ENCODE peak calls at places on chromosomes 3 and 15, in six cellular contexts. N, O, P, K, L and D are unnamed samples.

GRCh38 chr3:170903123-170903522 is 5.3 kb downstream of the EIF5A2 start:
- DNase-seq in O (no peak), L (no peak), K (no peak), P (no peak), N (no peak), D (no peak)

GRCh38 chr15:72902245-72902928 is 118.8 kb upstream of the ADPGK start:
- DNase-seq in P (no peak), N (peak), O (no peak), L (peak), K (peak), D (no peak)

GRCh38 chr3:126300761-126301481 is 56.3 kb downstream of the KLF15 start:
- DNase-seq in O (no peak), N (no peak), L (peak), P (no peak), K (no peak), D (no peak)

GRCh38 chr3:100089802-100090668 is 24.3 kb downstream of the FILIP1L start:
- DNase-seq in N (peak), K (no peak), P (peak), L (peak), O (peak), D (no peak)

GRCh38 chr3:56860351-56860750 is 58.6 kb upstream of the ARHGEF3 start:
- DNase-seq in O (no peak), L (no peak), N (no peak), K (no peak), P (no peak), D (no peak)

GRCh38 chr15:85443593-85444328 is 63.4 kb downstream of the AKAP13 start:
- DNase-seq in N (peak), K (no peak), P (no peak), L (no peak), O (peak), D (peak)

GRCh38 chr3:178382388-178383061 is 153.7 kb upstream of the KCNMB2 start:
- DNase-seq in P (no peak), N (peak), L (no peak), K (no peak), O (no peak), D (no peak)

GRCh38 chr3:126671521-126671920 is 16.6 kb upstream of the TXNRD3 start:
- DNase-seq in O (no peak), L (no peak), N (no peak), K (no peak), P (no peak), D (no peak)

GRCh38 chr15:45906230-45906629 is 271.4 kb downstream of the SQOR start:
- DNase-seq in L (no peak), P (no peak), N (no peak), K (no peak), O (no peak), D (no peak)

GRCh38 chr3:188707396-188708288 is 464.1 kb upstream of the TPRG1 start:
- DNase-seq in L (no peak), P (no peak), N (peak), K (no peak), O (no peak), D (no peak)

GRCh38 chr15:39631357-39631756 is 50.5 kb downstream of the THBS1 start:
- DNase-seq in O (peak), L (no peak), P (no peak), K (no peak), N (peak), D (peak)

GRCh38 chr15:85543741-85544155 is 163.3 kb downstream of the AKAP13 start:
- DNase-seq in O (peak), L (peak), P (no peak), K (peak), N (no peak), D (no peak)

GRCh38 chr3:101143002-101143401 is 149.8 kb upstream of the ABI3BP start:
- DNase-seq in O (no peak), L (no peak), K (no peak), P (no peak), N (no peak), D (no peak)

GRCh38 chr3:186849392-186849975 is 7.0 kb downstream of the ADIPOQ start:
- DNase-seq in N (peak), O (peak), K (no peak), L (no peak), P (peak), D (no peak)

GRCh38 chr15:37229855-37230254 is 129.5 kb upstream of the MEIS2 start:
- DNase-seq in P (no peak), K (no peak), N (no peak), L (no peak), O (no peak), D (no peak)

GRCh38 chr3:137163241-137163916 is 205.6 kb downstream of the IL20RB start:
- DNase-seq in O (no peak), N (no peak), L (peak), P (no peak), K (no peak), D (no peak)

GRCh38 chr3:178022599-178022998 is 513.6 kb upstream of the KCNMB2 start:
- DNase-seq in N (peak), K (no peak), O (no peak), P (no peak), L (no peak), D (no peak)

GRCh38 chr3:110608566-110608965 is 463.1 kb upstream of the NECTIN3 start:
- DNase-seq in L (no peak), O (peak), N (peak), K (no peak), P (no peak), D (no peak)

GRCh38 chr3:124545891-124546290 is 184.4 kb upstream of the UMPS start:
- DNase-seq in L (no peak), O (no peak), P (no peak), K (no peak), N (no peak), D (no peak)

GRCh38 chr15:66798426-66799061 is 96.5 kb downstream of the SMAD6 start:
- DNase-seq in P (no peak), N (peak), K (no peak), O (no peak), L (no peak), D (no peak)

GRCh38 chr3:56881035-56881575 is 79.4 kb upstream of the ARHGEF3 start:
- DNase-seq in O (peak), P (no peak), L (no peak), N (peak), K (no peak), D (no peak)

GRCh38 chr3:60294181-60294580 is 957.1 kb downstream of the FHIT start:
- DNase-seq in L (no peak), P (no peak), O (no peak), K (no peak), N (peak), D (no peak)

GRCh38 chr3:116386168-116386567 is 59.1 kb downstream of the LSAMP start:
- DNase-seq in K (no peak), L (no peak), N (no peak), O (no peak), P (no peak), D (no peak)

GRCh38 chr15:70533931-70534742 is 229.2 kb downstream of the UACA start:
- DNase-seq in L (no peak), O (no peak), N (no peak), P (no peak), K (peak), D (no peak)

GRCh38 chr3:43894176-43895049 is 203.7 kb downstream of the ABHD5 start:
- DNase-seq in N (peak), P (no peak), K (no peak), L (peak), O (peak), D (no peak)

GRCh38 chr15:29664406-29664805 is 157.9 kb downstream of the TJP1 start:
- DNase-seq in K (no peak), N (no peak), L (no peak), O (no peak), P (no peak), D (no peak)

GRCh38 chr3:70264122-70264780 is 48.2 kb downstream of the MDFIC2 start:
- DNase-seq in K (no peak), P (no peak), O (peak), L (no peak), N (peak), D (peak)

GRCh38 chr3:187836848-187837770 is 91.8 kb upstream of the BCL6 start:
- DNase-seq in K (no peak), L (no peak), N (peak), O (no peak), P (no peak), D (no peak)

GRCh38 chr15:67199391-67199790 is 55.1 kb downstream of the AAGAB start:
- DNase-seq in O (no peak), K (no peak), L (no peak), N (peak), P (no peak), D (no peak)